ENCODE peak calls at places on chromosomes 2 and 18, in six cellular contexts. G is psoas muscle, Y is PC-3, B is GM10248, M is lower lobe of right lung, I is choroid plexus epithelial cell. S is an unnamed sample.

GRCh38 chr2:25895620-25896019 is 17.3 kb upstream of the ASXL2 start:
- DNase-seq in I (no peak), G (no peak), M (no peak), B (no peak), Y (no peak), S (no peak)

GRCh38 chr2:177445223-177445622 is 52.6 kb downstream of the AGPS start:
- DNase-seq in G (no peak), B (no peak), Y (no peak), I (peak), M (no peak), S (no peak)

GRCh38 chr2:20641123-20641985 is 9.5 kb downstream of the HS1BP3 start:
- DNase-seq in G (peak), M (no peak), I (peak), B (no peak), Y (peak), S (no peak)

GRCh38 chr2:238719641-238720040 is 128.2 kb upstream of the TWIST2 start:
- DNase-seq in Y (no peak), M (no peak), B (no peak), I (no peak), G (no peak), S (no peak)

GRCh38 chr2:23505218-23505983 is 120.4 kb downstream of the KLHL29 start:
- DNase-seq in M (peak), B (no peak), Y (no peak), G (no peak), I (no peak), S (no peak)

GRCh38 chr18:41227993-41228392 is 727.0 kb upstream of the PIK3C3 start:
- DNase-seq in G (no peak), Y (peak), I (no peak), B (no peak), M (no peak), S (no peak)

GRCh38 chr2:151721161-151721560 is 13.1 kb downstream of the NEB start:
- DNase-seq in M (no peak), I (no peak), Y (no peak), G (no peak), B (no peak), S (no peak)

GRCh38 chr18:79611040-79611681 is 68.4 kb upstream of the CTDP1 start:
- DNase-seq in M (peak), G (peak), I (peak), B (no peak), Y (peak), S (no peak)

GRCh38 chr2:39989888-39990287 is 210.8 kb upstream of the THUMPD2 start:
- DNase-seq in I (no peak), B (no peak), G (no peak), M (no peak), Y (no peak), S (no peak)

GRCh38 chr18:23274638-23275482 is 139.6 kb downstream of the CABLES1 start:
- DNase-seq in Y (no peak), B (no peak), I (no peak), M (no peak), G (no peak), S (no peak)

GRCh38 chr2:240820014-240820606 is at the start of gene KIF1A:
- DNase-seq in B (no peak), Y (no peak), I (no peak), G (no peak), M (no peak), S (peak)

GRCh38 chr18:181711-182110 is 23.4 kb downstream of the USP14 start:
- DNase-seq in B (no peak), Y (no peak), M (no peak), I (no peak), G (no peak), S (no peak)

GRCh38 chr18:8367217-8367988 is 241.8 kb upstream of the RAB12 start:
- DNase-seq in B (peak), I (peak), G (peak), M (peak), Y (peak), S (peak)

GRCh38 chr2:50582164-50582563 is 449.8 kb downstream of the NRXN1 start:
- DNase-seq in Y (no peak), M (no peak), B (no peak), G (no peak), I (no peak), S (no peak)

GRCh38 chr2:176081451-176081992 is 2.2 kb downstream of the EVX2 start:
- DNase-seq in G (no peak), Y (no peak), M (no peak), I (no peak), B (no peak), S (no peak)

GRCh38 chr2:28319118-28320008 is 73.3 kb upstream of the FOSL2 start:
- DNase-seq in I (peak), Y (no peak), B (no peak), M (no peak), G (no peak), S (no peak)

GRCh38 chr2:84077504-84077903 is 381.6 kb downstream of the SUCLG1 start:
- DNase-seq in B (peak), M (no peak), I (no peak), Y (peak), G (no peak), S (peak)

DNA sequence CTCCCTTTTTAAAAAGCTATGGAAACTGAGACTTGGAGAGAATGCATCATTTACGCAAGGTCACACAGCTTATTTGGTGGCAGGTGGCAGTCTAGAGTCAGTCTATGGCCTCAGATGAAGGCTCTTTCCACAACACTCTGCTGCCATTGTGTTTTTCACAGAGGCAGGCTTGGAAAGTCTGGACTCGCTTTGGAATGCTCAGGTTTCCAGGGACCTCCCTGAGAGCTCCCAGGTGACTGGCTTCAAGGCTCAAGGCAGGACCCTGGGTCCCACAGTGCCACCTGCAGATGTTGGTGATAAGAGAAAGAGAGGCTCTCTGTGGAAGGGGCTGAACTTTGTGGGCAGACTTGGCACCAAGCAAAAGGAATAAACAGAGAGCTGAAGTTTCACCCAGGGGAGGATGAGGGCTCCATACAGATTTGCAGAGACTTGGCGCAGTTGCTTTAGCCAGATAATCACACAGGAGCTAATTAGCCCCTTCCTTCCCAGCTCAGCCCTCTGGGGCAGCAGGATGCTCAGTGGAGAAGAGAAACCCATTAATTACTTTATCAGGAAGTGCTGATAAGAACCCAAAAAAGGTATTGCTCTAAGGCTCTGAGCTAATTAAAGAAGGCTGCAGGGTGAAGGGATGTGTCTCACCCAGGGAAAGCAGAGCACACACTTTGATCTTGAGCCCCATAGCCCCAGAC is 103.5 kb downstream of the LBH start:
- DNase-seq in Y (no peak), B (no peak), I (no peak), G (no peak), M (no peak), S (peak)
- TF ChIP-seq CTCF in Y (peak), B (peak), I (no peak), G (no peak), M (peak), S (no peak)

DNA sequence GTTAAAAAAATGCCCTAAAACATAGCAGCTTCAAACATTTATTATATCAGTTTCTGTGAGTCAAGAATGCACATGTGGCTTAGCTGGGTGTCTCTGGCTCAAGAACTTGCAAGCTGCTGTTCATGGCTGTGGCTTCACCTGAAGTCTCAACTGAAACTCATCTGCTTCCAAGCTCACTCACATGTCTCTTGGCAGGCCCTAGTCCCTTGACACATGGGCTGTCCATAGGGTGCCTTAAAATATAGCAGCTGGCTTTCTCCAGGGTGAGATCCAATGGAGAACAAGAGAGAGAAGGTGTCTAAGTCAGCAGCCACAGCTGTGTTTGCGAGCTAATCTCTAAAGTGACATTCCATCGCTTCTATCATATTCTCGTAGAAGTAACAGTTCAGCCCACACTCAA is 152.8 kb downstream of the DSEL start:
- DNase-seq in M (no peak), Y (no peak), I (no peak), B (no peak), G (no peak), S (no peak)
- TF ChIP-seq CTCF in M (no peak), Y (no peak), I (no peak), B (no peak), G (no peak), S (no peak)

DNA sequence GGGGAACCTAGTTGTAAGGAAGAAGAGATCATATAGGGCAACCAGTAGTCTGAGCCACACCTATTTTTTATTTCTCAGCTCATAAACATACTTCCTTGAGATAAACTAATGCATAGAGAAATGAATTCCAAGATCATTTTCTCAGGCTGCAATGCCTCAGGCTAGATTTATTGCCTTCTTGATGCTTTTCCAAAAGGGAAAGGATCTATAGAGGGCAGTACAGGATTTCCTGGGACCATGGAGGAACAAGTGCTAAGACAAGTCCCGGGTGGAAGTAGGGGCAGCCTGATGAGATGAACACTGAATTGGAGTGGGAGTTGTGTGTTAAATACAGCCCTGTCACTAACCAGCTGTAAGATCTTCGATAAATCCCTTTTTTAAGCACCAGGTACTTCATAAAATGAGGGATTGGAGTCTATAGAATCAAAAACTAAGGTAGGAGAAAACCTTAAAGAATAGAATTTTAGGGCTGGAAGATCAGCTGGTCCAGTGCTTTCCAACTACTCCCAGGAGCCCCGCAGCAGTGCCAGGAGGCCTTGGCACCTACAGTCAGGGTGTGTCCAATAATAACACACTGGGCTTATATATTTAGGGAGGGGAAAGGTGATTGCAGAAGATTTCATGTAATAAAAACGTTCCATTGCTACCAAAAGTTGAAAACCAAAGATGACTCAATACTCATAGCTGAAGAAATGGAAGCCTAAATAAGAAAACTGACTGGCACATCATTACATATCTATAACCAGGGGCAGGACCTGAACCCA is 58.1 kb downstream of the SERTAD2 start:
- DNase-seq in M (no peak), G (no peak), I (peak), B (no peak), Y (peak), S (no peak)
- TF ChIP-seq CTCF in M (no peak), G (peak), I (peak), B (no peak), Y (peak), S (no peak)

GRCh38 chr2:36704475-36705150 is 8.1 kb downstream of the VIT start:
- DNase-seq in G (no peak), Y (no peak), I (no peak), B (no peak), M (no peak), S (no peak)
- TF ChIP-seq CTCF in G (no peak), Y (no peak), I (no peak), B (no peak), M (no peak), S (no peak)

GRCh38 chr18:34694611-34695165 is 15.4 kb upstream of the DTNA start:
- DNase-seq in Y (no peak), G (no peak), B (no peak), M (no peak), I (peak), S (no peak)
- TF ChIP-seq CTCF in Y (no peak), G (no peak), B (no peak), M (no peak), I (no peak), S (no peak)

S was measured in activated CD8-positive, alpha-beta T cell treated with anti-CD3 and anti-CD28 coated beads for 36 hours.